ENCODE peak calls at places on chromosomes 1 and 21, in six cellular contexts. J is IMR-90, B is AG10803, G is psoas muscle, Z is stomach, Y is WTC11. K is an unnamed sample.

GRCh38 chr1:21312407-21312992 is 22.2 kb upstream of the ECE1 start:
- DNase-seq in J (no peak), B (no peak), G (no peak), Z (no peak), Y (no peak), K (no peak)

GRCh38 chr1:184110253-184111204 is 59.0 kb downstream of the TSEN15 start:
- DNase-seq in J (no peak), B (no peak), G (no peak), Z (no peak), Y (no peak), K (no peak)

GRCh38 chr1:73674945-73675561 is 522.9 kb downstream of the LRRIQ3 start:
- DNase-seq in J (no peak), B (peak; percentile 20), G (no peak), Z (no peak), Y (no peak), K (no peak)

GRCh38 chr1:119372493-119373086 is 4.0 kb downstream of the HAO2 start:
- DNase-seq in J (no peak), B (peak; percentile 39), G (no peak), Z (no peak), Y (peak; percentile 69), K (peak; percentile 54)

GRCh38 chr1:9518454-9518998 is 20.7 kb upstream of the SLC25A33 start:
- DNase-seq in J (no peak), B (no peak), G (peak; percentile 76), Z (no peak), Y (no peak), K (no peak)

GRCh38 chr1:19765623-19766022 is 34.1 kb downstream of the TMCO4 start:
- DNase-seq in J (peak; percentile 92), B (peak; percentile 92), G (no peak), Z (no peak), Y (no peak), K (no peak)

GRCh38 chr1:197841828-197842573 is 60.4 kb upstream of the C1orf53 start:
- DNase-seq in J (peak; percentile 60), B (peak; percentile 82), G (no peak), Z (no peak), Y (no peak), K (no peak)

GRCh38 chr1:26278835-26279597 is 870 bp upstream of the SH3BGRL3 start:
- DNase-seq in J (peak; percentile 75), B (peak; percentile 68), G (peak; percentile 47), Z (peak; percentile 59), Y (no peak), K (no peak)

GRCh38 chr1:60436148-60436547 is 362.6 kb upstream of the C1orf87 start:
- DNase-seq in J (no peak), B (no peak), G (no peak), Z (no peak), Y (no peak), K (no peak)

GRCh38 chr1:179205284-179205683 is 24.2 kb downstream of the ABL2 start:
- DNase-seq in J (no peak), B (no peak), G (no peak), Z (no peak), Y (no peak), K (no peak)

GRCh38 chr1:165057956-165058355 is 298.6 kb downstream of the LMX1A start:
- DNase-seq in J (no peak), B (no peak), G (no peak), Z (no peak), Y (no peak), K (no peak)

GRCh38 chr1:164561007-164561406 is 2.0 kb downstream of the PBX1 start:
- DNase-seq in J (no peak), B (no peak), G (no peak), Z (no peak), Y (no peak), K (no peak)

GRCh38 chr21:44556879-44557278 is 1.7 kb downstream of the KRTAP10-3 start:
- DNase-seq in J (no peak), B (no peak), G (no peak), Z (no peak), Y (no peak), K (no peak)

GRCh38 chr1:163085041-163085903 is 16.1 kb downstream of the RGS4 start:
- DNase-seq in J (peak; percentile 66), B (peak; percentile 64), G (no peak), Z (no peak), Y (no peak), K (no peak)

GRCh38 chr1:239383714-239384113 is 2.7 kb upstream of the CHRM3 start:
- DNase-seq in J (no peak), B (no peak), G (no peak), Z (no peak), Y (no peak), K (no peak)

GRCh38 chr1:231016234-231016633 is 23.8 kb downstream of the FAM89A start:
- DNase-seq in J (no peak), B (no peak), G (no peak), Z (no peak), Y (no peak), K (no peak)

GRCh38 chr1:183249941-183250452 is 63.9 kb downstream of the LAMC2 start:
- DNase-seq in J (no peak), B (no peak), G (no peak), Z (no peak), Y (no peak), K (no peak)

GRCh38 chr1:93753766-93754763 is 72.4 kb upstream of the BCAR3 start:
- DNase-seq in J (peak; percentile 98), B (peak; percentile 94), G (no peak), Z (no peak), Y (no peak), K (no peak)

GRCh38 chr1:221989741-221990140 is 247.9 kb upstream of the DUSP10 start:
- DNase-seq in J (peak; percentile 69), B (no peak), G (no peak), Z (no peak), Y (no peak), K (no peak)

GRCh38 chr21:34510148-34511142 is 1.6 kb downstream of the KCNE1 start:
- DNase-seq in J (peak; percentile 68), B (peak; percentile 72), G (peak; percentile 73), Z (peak; percentile 79), Y (peak; percentile 90), K (peak; percentile 83)

GRCh38 chr1:242318140-242318539 is 206.4 kb downstream of the PLD5 start:
- DNase-seq in J (no peak), B (no peak), G (no peak), Z (no peak), Y (peak; percentile 11), K (peak; percentile 46)

GRCh38 chr21:34075760-34076159 is 2.4 kb downstream of the MRPS6 start:
- DNase-seq in J (no peak), B (no peak), G (no peak), Z (no peak), Y (no peak), K (no peak)

GRCh38 chr1:220511183-220511582 is 16.8 kb upstream of the MARK1 start:
- DNase-seq in J (no peak), B (no peak), G (no peak), Z (no peak), Y (no peak), K (no peak)

GRCh38 chr1:199404976-199405375 is 622.5 kb upstream of the NR5A2 start:
- DNase-seq in J (peak; percentile 70), B (peak; percentile 49), G (no peak), Z (no peak), Y (no peak), K (no peak)

GRCh38 chr1:64691631-64692030 is 53.2 kb upstream of the RAVER2 start:
- DNase-seq in J (peak; percentile 48), B (no peak), G (no peak), Z (no peak), Y (no peak), K (no peak)

GRCh38 chr1:42003433-42003832 is 84.7 kb upstream of the HIVEP3 start:
- DNase-seq in J (no peak), B (no peak), G (no peak), Z (peak; percentile 50), Y (no peak), K (no peak)

GRCh38 chr1:51559064-51559500 is 40.0 kb upstream of the EPS15 start:
- DNase-seq in J (no peak), B (no peak), G (no peak), Z (no peak), Y (no peak), K (no peak)

GRCh38 chr1:25795955-25796806 is 3.8 kb upstream of the SELENON start:
- DNase-seq in J (no peak), B (no peak), G (peak; percentile 61), Z (peak; percentile 70), Y (no peak), K (no peak)

GRCh38 chr1:9537863-9538668 is 1.2 kb upstream of the SLC25A33 start:
- DNase-seq in J (no peak), B (no peak), G (no peak), Z (peak; percentile 61), Y (no peak), K (no peak)

GRCh38 chr1:224542783-224543440 is 73.2 kb upstream of the CNIH3 start:
- DNase-seq in J (peak; percentile 99), B (peak; percentile 96), G (no peak), Z (no peak), Y (no peak), K (no peak)

GRCh38 chr1:179586107-179586823 is 5.4 kb upstream of the TDRD5 start:
- DNase-seq in J (no peak), B (peak; percentile 12), G (peak; percentile 56), Z (peak; percentile 85), Y (peak; percentile 76), K (peak; percentile 83)

GRCh38 chr1:74673351-74674111 is at the start of gene ERICH3:
- DNase-seq in J (no peak), B (no peak), G (no peak), Z (no peak), Y (peak; percentile 39), K (no peak)

GRCh38 chr1:147072371-147073061 is 99.8 kb downstream of the PRKAB2 start:
- DNase-seq in J (no peak), B (no peak), G (no peak), Z (no peak), Y (peak; percentile 57), K (peak; percentile 64)

GRCh38 chr1:8091691-8092090 is 65.6 kb upstream of the ERRFI1 start:
- DNase-seq in J (no peak), B (no peak), G (no peak), Z (no peak), Y (no peak), K (no peak)

GRCh38 chr1:218380125-218380977 is 35.2 kb downstream of the TGFB2 start:
- DNase-seq in J (peak; percentile 78), B (peak; percentile 92), G (no peak), Z (peak; percentile 54), Y (no peak), K (no peak)